ENCODE peak calls at places on chromosomes 7 and 10, in eight cellular contexts. R, Z, M, P, S, C, N and X are unnamed samples.

GRCh38 chr7:131898418-131898817 is 342.0 kb upstream of the PODXL start:
- DNase-seq in C (no peak), R (no peak), Z (no peak), M (no peak), P (peak; percentile 70), N (no peak), S (no peak), X (peak; percentile 91)

GRCh38 chr7:159065852-159066480 is 78.7 kb downstream of the VIPR2 start:
- DNase-seq in N (no peak), M (no peak), P (no peak), S (no peak), Z (no peak), C (no peak), R (no peak), X (no peak)

GRCh38 chr10:44706745-44707144 is 204.4 kb upstream of the TMEM72 start:
- DNase-seq in N (no peak), Z (no peak), P (peak; percentile 96), R (no peak), M (no peak), S (no peak), C (peak; percentile 98), X (peak; percentile 96)

GRCh38 chr7:33651998-33652397 is 253.3 kb upstream of the BMPER start:
- DNase-seq in R (no peak), Z (no peak), N (no peak), S (no peak), P (no peak), M (no peak), C (no peak), X (no peak)

GRCh38 chr7:42854521-42855118 is 57.2 kb downstream of the C7orf25 start:
- DNase-seq in Z (no peak), S (no peak), R (no peak), N (no peak), M (no peak), P (no peak), C (no peak), X (no peak)

GRCh38 chr7:104857458-104858425 is 156.3 kb upstream of the KMT2E start:
- DNase-seq in P (no peak), M (no peak), S (no peak), Z (no peak), R (no peak), C (no peak), N (no peak), X (no peak)

GRCh38 chr7:66894463-66895080 is 26.5 kb upstream of the TMEM248 start:
- DNase-seq in S (no peak), C (peak; percentile 36), N (no peak), R (no peak), Z (no peak), M (no peak), P (peak; percentile 65), X (no peak)

GRCh38 chr10:102312683-102313082 is 67.4 kb downstream of the GBF1 start:
- DNase-seq in P (peak; percentile 45), C (peak; percentile 60), N (no peak), R (no peak), M (no peak), Z (no peak), S (no peak), X (no peak)

GRCh38 chr10:90822508-90822907 is 35.3 kb downstream of the HTR7 start:
- DNase-seq in S (no peak), C (no peak), M (no peak), P (no peak), Z (no peak), N (no peak), R (no peak), X (no peak)

GRCh38 chr10:123750901-123751300 is 84.7 kb downstream of the GPR26 start:
- DNase-seq in M (no peak), C (no peak), P (no peak), N (no peak), R (no peak), S (no peak), Z (no peak), X (no peak)

GRCh38 chr7:50595538-50596102 is 30.4 kb upstream of the DDC start:
- DNase-seq in S (no peak), Z (no peak), N (no peak), M (no peak), P (peak; percentile 46), R (no peak), C (peak; percentile 55), X (peak; percentile 69)

GRCh38 chr10:86646933-86647332 is 7.4 kb upstream of the OPN4 start:
- DNase-seq in Z (no peak), M (no peak), R (no peak), P (no peak), C (no peak), S (no peak), N (no peak), X (no peak)